ENCODE peak calls at places on chromosome 2, in nine cellular contexts. C, A, X, L, J, V, B, M and U are unnamed samples.
A peak's percentile ranks its signal among the peaks of the same experiment; 100 is the strongest.

GRCh38 chr2:8229546-8229986 is 452.3 kb upstream of the ID2 start:
- DNase-seq in C (peak; percentile 56), A (no peak), X (no peak), L (peak; percentile 67), J (peak; percentile 72), V (peak; percentile 41), B (peak; percentile 81), M (no peak), U (no peak)

GRCh38 chr2:128416781-128417180 is 98.1 kb upstream of the HS6ST1 start:
- DNase-seq in C (no peak), A (no peak), X (peak; percentile 12), L (no peak), J (no peak), V (no peak), B (no peak), M (no peak), U (no peak)

GRCh38 chr2:163255086-163255485 is 416.5 kb upstream of the KCNH7 start:
- DNase-seq in C (no peak), A (no peak), X (no peak), L (no peak), J (no peak), V (no peak), B (no peak), M (no peak), U (no peak)

GRCh38 chr2:123359636-123360035 is 665.5 kb upstream of the CNTNAP5 start:
- DNase-seq in C (no peak), A (no peak), X (no peak), L (no peak), J (no peak), V (no peak), B (no peak), M (no peak), U (no peak)

GRCh38 chr2:54663424-54664030 is 59.9 kb upstream of the EML6 start:
- DNase-seq in C (no peak), A (no peak), X (no peak), L (no peak), J (no peak), V (no peak), B (no peak), M (no peak), U (no peak)

GRCh38 chr2:167509585-167509984 is 621.3 kb downstream of the XIRP2 start:
- DNase-seq in C (peak; percentile 79), A (no peak), X (no peak), L (no peak), J (no peak), V (no peak), B (peak; percentile 54), M (no peak), U (no peak)

GRCh38 chr2:47028846-47029560 is 113.4 kb upstream of the MCFD2 start:
- DNase-seq in C (no peak), A (no peak), X (no peak), L (no peak), J (no peak), V (peak; percentile 42), B (no peak), M (no peak), U (no peak)

GRCh38 chr2:234102112-234102511 is 51.6 kb downstream of the SPP2 start:
- DNase-seq in C (no peak), A (no peak), X (no peak), L (no peak), J (peak; percentile 24), V (peak; percentile 72), B (no peak), M (no peak), U (no peak)

GRCh38 chr2:217475101-217475500 is 527.7 kb downstream of the TNS1 start:
- DNase-seq in C (no peak), A (no peak), X (no peak), L (no peak), J (no peak), V (no peak), B (no peak), M (no peak), U (no peak)

GRCh38 chr2:27016801-27017325 is 15.9 kb upstream of the TMEM214 start:
- DNase-seq in C (peak; percentile 62), A (peak; percentile 59), X (peak; percentile 68), L (peak; percentile 90), J (peak; percentile 75), V (peak; percentile 70), B (peak; percentile 91), M (peak; percentile 19), U (peak; percentile 71)

GRCh38 chr2:3173031-3173430 is 204.6 kb downstream of the EIPR1 start:
- DNase-seq in C (no peak), A (no peak), X (no peak), L (no peak), J (no peak), V (no peak), B (no peak), M (no peak), U (no peak)

GRCh38 chr2:218745559-218746469 is 35.2 kb downstream of the TTLL4 start:
- DNase-seq in C (peak; percentile 18), A (peak; percentile 24), X (no peak), L (no peak), J (no peak), V (peak; percentile 65), B (peak; percentile 90), M (no peak), U (no peak)

GRCh38 chr2:235561450-235561849 is 67.6 kb downstream of the AGAP1 start:
- DNase-seq in C (no peak), A (no peak), X (peak; percentile 39), L (no peak), J (no peak), V (peak; percentile 30), B (no peak), M (no peak), U (no peak)

GRCh38 chr2:199798881-199799580 is 52.0 kb downstream of the FTCDNL1 start:
- DNase-seq in C (no peak), A (no peak), X (no peak), L (no peak), J (no peak), V (peak; percentile 72), B (peak; percentile 71), M (no peak), U (no peak)

GRCh38 chr2:71784734-71785549 is 331.6 kb downstream of the DYSF start:
- DNase-seq in C (peak; percentile 51), A (no peak), X (peak; percentile 23), L (peak; percentile 19), J (no peak), V (no peak), B (no peak), M (no peak), U (no peak)

GRCh38 chr2:2797797-2798196 is 466.7 kb upstream of the MYT1L start:
- DNase-seq in C (no peak), A (no peak), X (no peak), L (no peak), J (no peak), V (no peak), B (no peak), M (no peak), U (no peak)

GRCh38 chr2:145235312-145235711 is 715.4 kb upstream of the ZEB2 start:
- DNase-seq in C (no peak), A (no peak), X (no peak), L (no peak), J (no peak), V (no peak), B (no peak), M (no peak), U (no peak)

GRCh38 chr2:132439703-132440398 is 23.2 kb downstream of the GPR39 start:
- DNase-seq in C (no peak), A (no peak), X (no peak), L (no peak), J (no peak), V (peak; percentile 24), B (no peak), M (no peak), U (no peak)

GRCh38 chr2:227479865-227480475 is 8.0 kb downstream of the AGFG1 start:
- DNase-seq in C (no peak), A (no peak), X (no peak), L (peak; percentile 34), J (no peak), V (no peak), B (peak; percentile 83), M (no peak), U (no peak)
- TF ChIP-seq CTCF in C (peak; percentile 16), A (peak; percentile 50), X (no peak), L (peak; percentile 57), J (peak; percentile 65), V (peak; percentile 17), B (peak; percentile 52), M (peak; percentile 36), U (no peak)

GRCh38 chr2:126482582-126483464 is 173.1 kb upstream of the GYPC start:
- DNase-seq in C (no peak), A (no peak), X (no peak), L (peak; percentile 55), J (peak; percentile 44), V (no peak), B (peak; percentile 2), M (no peak), U (no peak)
- TF ChIP-seq CTCF in C (peak; percentile 1), A (peak; percentile 40), X (no peak), L (peak; percentile 56), J (peak; percentile 15), V (no peak), B (no peak), M (no peak), U (no peak)

DNA sequence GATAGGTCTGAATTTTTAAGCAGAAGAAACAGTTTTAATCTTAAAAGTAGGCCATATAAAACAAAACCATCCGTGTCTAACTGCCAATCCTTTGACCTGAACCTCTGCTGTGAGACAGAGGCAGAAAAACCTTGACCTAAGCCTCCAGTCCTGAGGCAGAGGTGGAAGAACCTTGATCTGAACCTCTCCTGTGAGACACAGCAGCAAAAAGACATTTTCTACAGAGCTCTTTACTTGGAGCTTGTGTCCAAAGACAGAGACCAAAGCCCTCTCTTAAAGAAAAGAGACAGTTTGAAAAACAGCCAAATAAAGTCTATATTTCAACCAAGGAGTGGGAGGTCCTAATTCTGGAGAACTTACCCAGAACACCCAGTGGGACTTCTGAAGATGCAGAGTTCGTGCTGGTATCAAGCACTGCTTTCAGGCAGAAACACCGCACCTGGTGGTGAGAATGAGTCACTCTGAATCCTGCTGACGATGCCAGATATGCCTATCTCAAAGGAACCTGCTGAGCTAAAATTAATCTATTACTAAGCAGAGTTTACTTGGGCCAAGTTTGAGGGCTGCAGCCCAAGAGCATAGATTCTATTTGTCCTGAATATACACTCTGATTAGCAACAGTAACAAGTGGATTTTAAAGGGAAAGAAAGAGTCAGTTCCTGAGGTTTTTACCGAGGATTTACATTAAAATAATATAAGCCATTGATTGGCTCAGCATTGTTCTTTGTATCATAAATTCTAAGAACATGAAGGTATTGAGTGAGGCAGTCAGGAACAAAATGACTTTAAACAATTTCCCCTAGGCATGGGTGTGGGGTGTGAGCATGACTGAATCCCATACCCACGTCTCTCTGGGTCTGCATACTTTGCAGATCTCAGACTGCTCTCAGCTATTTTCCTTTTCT is 806.4 kb downstream of the TRIB2 start:
- DNase-seq in C (peak; percentile 1), A (no peak), X (no peak), L (no peak), J (no peak), V (peak; percentile 72), B (no peak), M (no peak), U (no peak)
- TF ChIP-seq CTCF in C (no peak), A (peak; percentile 28), X (no peak), L (no peak), J (no peak), V (no peak), B (no peak), M (no peak), U (no peak)

DNA sequence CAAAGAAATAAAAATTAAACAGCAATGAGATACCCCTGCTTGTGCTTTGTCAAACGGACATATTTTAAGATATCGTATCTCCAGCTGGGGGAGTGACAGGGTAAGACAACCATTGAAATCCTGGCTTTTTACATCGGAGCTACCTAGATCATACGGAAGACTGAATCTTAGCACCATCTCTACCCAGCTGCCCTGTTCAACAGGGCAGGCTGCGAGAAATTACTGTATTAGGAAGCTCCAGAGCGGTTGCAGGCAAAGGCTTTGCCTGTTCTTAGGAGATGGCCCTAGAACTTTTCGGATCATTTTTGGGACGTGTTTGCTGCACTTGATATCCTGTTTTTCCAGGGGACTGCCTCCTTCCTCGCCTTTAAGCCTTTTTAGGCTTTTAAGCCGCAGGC is 2.0 kb upstream of the PRKCE start:
- DNase-seq in C (no peak), A (no peak), X (no peak), L (no peak), J (no peak), V (no peak), B (no peak), M (no peak), U (no peak)
- TF ChIP-seq CTCF in C (no peak), A (no peak), X (no peak), L (no peak), J (no peak), V (no peak), B (no peak), M (no peak), U (no peak)